ENCODE peak calls at places on chromosomes 1 and 21, in five cellular contexts. N is GM12878, I is SK-N-SH, J is H1, A is HCT116. C is an unnamed sample.
A peak's percentile ranks its signal among the peaks of the same experiment; 100 is the strongest.

GRCh38 chr1:92755541-92756351 is 29.2 kb downstream of the EVI5 start:
- DNase-seq in J (no peak), N (no peak), A (no peak), I (no peak), C (no peak)

GRCh38 chr1:221724931-221725605 is 16.8 kb downstream of the DUSP10 start:
- DNase-seq in N (no peak), J (no peak), I (no peak), A (no peak), C (no peak)

GRCh38 chr1:30664103-30664755 is 59.2 kb downstream of the MATN1 start:
- DNase-seq in I (no peak), J (no peak), A (no peak), N (no peak), C (no peak)

GRCh38 chr21:25313891-25314646 is 293.2 kb downstream of the MRPL39 start:
- DNase-seq in A (no peak), N (no peak), J (no peak), I (peak; percentile 23), C (no peak)

GRCh38 chr1:117661027-117661426 is 55.2 kb downstream of the TENT5C start:
- DNase-seq in I (no peak), N (no peak), A (no peak), J (no peak), C (no peak)

GRCh38 chr1:173753830-173754229 is 39.0 kb downstream of the KLHL20 start:
- DNase-seq in N (no peak), I (no peak), A (no peak), J (no peak), C (no peak)

GRCh38 chr1:172254521-172255222 is 165.8 kb upstream of the C1orf105 start:
- DNase-seq in A (peak; percentile 52), J (no peak), I (no peak), N (no peak), C (no peak)

GRCh38 chr1:116433283-116434257 is 60.5 kb downstream of the ATP1A1 start:
- DNase-seq in A (no peak), N (no peak), I (no peak), J (no peak), C (no peak)

GRCh38 chr1:175192111-175192629 is 406 bp downstream of the KIAA0040 start:
- DNase-seq in A (no peak), J (no peak), I (peak; percentile 22), N (no peak), C (peak; percentile 87)

GRCh38 chr1:10867138-10867721 is 70.8 kb upstream of the CASZ1 start:
- DNase-seq in J (no peak), I (peak; percentile 95), A (no peak), N (no peak), C (peak; percentile 39)

GRCh38 chr1:185823471-185823870 is 89.3 kb downstream of the HMCN1 start:
- DNase-seq in N (no peak), J (no peak), A (no peak), I (no peak), C (no peak)

GRCh38 chr1:18066576-18066975 is 41.0 kb upstream of the IGSF21 start:
- DNase-seq in A (no peak), I (no peak), J (no peak), N (no peak), C (no peak)

GRCh38 chr21:29095203-29095602 is 21.8 kb upstream of the CCT8 start:
- DNase-seq in I (no peak), A (no peak), J (no peak), N (no peak), C (no peak)

GRCh38 chr1:17314491-17314971 is 6.5 kb downstream of the PADI4 start:
- DNase-seq in I (no peak), J (no peak), A (no peak), N (no peak), C (no peak)

GRCh38 chr1:207002731-207003146 is 29.8 kb downstream of the C1orf116 start:
- DNase-seq in J (no peak), A (no peak), N (no peak), I (no peak), C (peak; percentile 94)

GRCh38 chr1:56799605-56800398 is 19.4 kb downstream of the FYB2 start:
- DNase-seq in A (no peak), I (no peak), N (no peak), J (no peak), C (no peak)

GRCh38 chr21:45228171-45228641 is 59.5 kb downstream of the POFUT2 start:
- DNase-seq in A (peak; percentile 46), J (no peak), N (no peak), I (no peak), C (no peak)

GRCh38 chr1:244214009-244214967 is 163.2 kb downstream of the ZBTB18 start:
- DNase-seq in A (peak; percentile 79), N (no peak), J (peak; percentile 36), I (peak; percentile 55), C (no peak)

GRCh38 chr1:37721565-37721964 is 29.2 kb downstream of the CDCA8 start:
- DNase-seq in N (no peak), J (no peak), A (no peak), I (no peak), C (no peak)

GRCh38 chr1:156608981-156609380 is 7.7 kb upstream of the GPATCH4 start:
- DNase-seq in A (no peak), J (no peak), I (peak; percentile 60), N (no peak), C (peak; percentile 70)

GRCh38 chr1:2237773-2238172 is 9.7 kb downstream of the SKI start:
- DNase-seq in A (no peak), N (no peak), I (no peak), J (no peak), C (no peak)

GRCh38 chr21:36104306-36105300 is 30.3 kb upstream of the CBR3 start:
- DNase-seq in J (peak; percentile 51), I (peak; percentile 33), A (peak; percentile 24), N (no peak), C (no peak)

GRCh38 chr21:33855190-33855589 is 60.4 kb downstream of the ATP5PO start:
- DNase-seq in J (no peak), A (no peak), I (no peak), N (no peak), C (no peak)

GRCh38 chr1:2495026-2495425 is 18.9 kb downstream of the PLCH2 start:
- DNase-seq in J (no peak), A (no peak), I (no peak), N (no peak), C (no peak)

GRCh38 chr1:179310271-179310670 is 16.7 kb downstream of the SOAT1 start:
- DNase-seq in J (no peak), I (no peak), N (no peak), A (no peak), C (no peak)

GRCh38 chr1:28064064-28064463 is 24.3 kb downstream of the EYA3 start:
- DNase-seq in A (no peak), N (no peak), I (no peak), J (no peak), C (no peak)

GRCh38 chr1:91676030-91676429 is 175.4 kb downstream of the CDC7 start:
- DNase-seq in I (no peak), N (no peak), A (no peak), J (no peak), C (no peak)

GRCh38 chr1:101520302-101520701 is 283.5 kb downstream of the S1PR1 start:
- DNase-seq in A (peak; percentile 32), N (peak; percentile 20), I (peak; percentile 42), J (peak; percentile 15), C (peak; percentile 56)

GRCh38 chr1:201624741-201625646 is 86.1 kb downstream of the NAV1 start:
- DNase-seq in N (no peak), J (no peak), I (no peak), A (no peak), C (no peak)

GRCh38 chr1:151060241-151061011 is at the start of gene MLLT11:
- DNase-seq in N (no peak), I (peak; percentile 86), J (no peak), A (no peak), C (peak; percentile 55)

GRCh38 chr1:10402729-10403274 is 3.9 kb downstream of the PGD start:
- DNase-seq in I (no peak), N (no peak), A (no peak), J (no peak), C (no peak)

GRCh38 chr1:234870020-234870378 is 258.6 kb downstream of the TOMM20 start:
- DNase-seq in A (no peak), I (no peak), J (no peak), N (no peak), C (no peak)

GRCh38 chr1:59458884-59459283 is 162.0 kb downstream of the FGGY start:
- DNase-seq in J (no peak), N (no peak), A (no peak), I (peak; percentile 54), C (no peak)

GRCh38 chr1:155131285-155131684 is 3.6 kb downstream of the EFNA1 start:
- DNase-seq in J (no peak), N (no peak), I (no peak), A (no peak), C (no peak)
- TF ChIP-seq JUND in J (no peak), N (no peak), I (no peak), A (no peak), C (no peak)

GRCh38 chr1:24486296-24487065 is 16.2 kb upstream of the RCAN3 start:
- DNase-seq in J (no peak), A (no peak), I (no peak), N (no peak), C (no peak)
- TF ChIP-seq JUND in J (no peak), A (no peak), I (no peak), N (no peak), C (no peak)

DNA sequence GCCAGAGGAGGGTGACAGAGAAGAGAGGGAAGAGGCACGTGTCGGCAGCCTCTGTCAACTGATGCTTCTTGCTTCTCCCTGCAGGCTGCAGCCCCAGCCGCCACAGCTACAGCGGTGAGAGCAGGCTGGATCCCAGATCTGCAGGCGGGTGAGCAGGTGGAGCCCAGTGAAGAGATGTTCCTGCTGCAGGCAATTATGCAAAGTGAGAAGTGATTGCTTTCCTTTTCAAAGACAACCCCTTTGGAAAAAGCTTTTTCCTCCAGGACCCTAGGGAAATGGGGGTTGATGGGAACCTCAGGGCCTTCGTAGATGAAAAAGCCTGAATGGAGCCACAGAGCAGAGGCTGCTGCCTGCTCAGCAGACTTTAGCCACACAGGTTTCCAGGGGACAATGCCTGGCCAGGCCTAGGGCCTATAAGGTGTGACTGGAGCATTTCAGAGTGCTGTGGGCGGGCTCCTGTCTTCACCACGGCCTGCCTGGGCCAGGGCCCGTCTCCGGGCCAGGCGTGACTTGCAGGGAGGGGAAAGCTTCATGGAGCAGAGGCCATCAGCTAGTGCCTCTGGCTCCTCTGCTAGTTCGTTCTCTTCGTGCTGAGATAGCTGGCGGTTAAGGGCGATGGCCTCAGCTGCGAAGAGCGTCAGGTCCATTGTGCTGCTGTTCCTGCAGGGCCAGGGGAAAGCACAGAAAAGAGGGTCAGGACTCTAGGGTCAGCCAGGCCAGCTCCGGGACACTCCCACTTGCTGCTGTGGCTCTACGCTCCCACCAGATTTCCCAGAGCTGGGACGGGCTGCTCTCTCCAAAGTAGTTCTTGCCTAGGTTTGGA is 6.9 kb upstream of the KNCN start:
- DNase-seq in N (no peak), A (no peak), J (no peak), I (no peak), C (no peak)
- TF ChIP-seq JUND in N (no peak), A (no peak), J (no peak), I (no peak), C (no peak)

GRCh38 chr1:183678819-183679218 is 25.7 kb upstream of the APOBEC4 start:
- DNase-seq in A (no peak), J (no peak), I (no peak), N (no peak), C (no peak)
- TF ChIP-seq JUND in A (no peak), J (no peak), I (no peak), N (no peak), C (no peak)